ENCODE peak calls at places on chromosomes 16 and 17, in four cellular contexts. N, Z, X and T are unnamed samples.

GRCh38 chr16:77459534-77460412 is 24.9 kb upstream of the ADAMTS18 start:
- DNase-seq in N (no peak), Z (no peak), X (no peak), T (no peak)

GRCh38 chr16:53789159-53789558 is 85.2 kb downstream of the FTO start:
- DNase-seq in N (peak), Z (no peak), X (no peak), T (no peak)

GRCh38 chr17:36723459-36723858 is 122.1 kb downstream of the MRM1 start:
- DNase-seq in N (no peak), Z (no peak), X (no peak), T (no peak)

GRCh38 chr17:14737984-14738651 is 437.2 kb downstream of the HS3ST3B1 start:
- DNase-seq in N (peak), Z (no peak), X (no peak), T (peak)

GRCh38 chr17:37294888-37295287 is 80.9 kb upstream of the C17orf78 start:
- DNase-seq in N (no peak), Z (no peak), X (no peak), T (no peak)

GRCh38 chr16:13733561-13733960 is 186.4 kb upstream of the ERCC4 start:
- DNase-seq in N (no peak), Z (no peak), X (no peak), T (no peak)

GRCh38 chr17:27751166-27751565 is 49.2 kb downstream of the NOS2 start:
- DNase-seq in N (no peak), Z (no peak), X (no peak), T (no peak)

GRCh38 chr17:15265131-15265530 is at the start of gene PMP22:
- DNase-seq in N (no peak), Z (no peak), X (no peak), T (peak)

GRCh38 chr16:69535123-69536050 is 30.4 kb upstream of the NFAT5 start:
- DNase-seq in N (peak), Z (no peak), X (no peak), T (no peak)

GRCh38 chr17:70447588-70447987 is 278.3 kb downstream of the KCNJ2 start:
- DNase-seq in N (no peak), Z (no peak), X (no peak), T (peak)

GRCh38 chr16:23368469-23368868 is 66.4 kb downstream of the SCNN1B start:
- DNase-seq in N (peak), Z (no peak), X (no peak), T (peak)

GRCh38 chr17:47929218-47930000 is 12.0 kb upstream of the PNPO start:
- DNase-seq in N (no peak), Z (no peak), X (no peak), T (no peak)

GRCh38 chr16:54462151-54462651 is 175.6 kb upstream of the IRX3 start:
- DNase-seq in N (no peak), Z (no peak), X (no peak), T (no peak)

GRCh38 chr16:87724490-87725291 is 41.1 kb downstream of the KLHDC4 start:
- DNase-seq in N (peak), Z (no peak), X (no peak), T (no peak)

GRCh38 chr16:11824362-11824761 is 27.0 kb downstream of the RSL1D1 start:
- DNase-seq in N (no peak), Z (no peak), X (no peak), T (no peak)

GRCh38 chr17:29617481-29618271 is 5.0 kb downstream of the CORO6 start:
- DNase-seq in N (no peak), Z (peak), X (peak), T (peak)

GRCh38 chr17:66423436-66423922 is 121.1 kb downstream of the PRKCA start:
- DNase-seq in N (peak), Z (no peak), X (no peak), T (no peak)

GRCh38 chr17:20896153-20896649 is 146.6 kb downstream of the USP22 start:
- DNase-seq in N (no peak), Z (no peak), X (peak), T (no peak)

GRCh38 chr16:29307598-29308507 is 98.7 kb downstream of the NPIPB11 start:
- DNase-seq in N (peak), Z (no peak), X (no peak), T (peak)

GRCh38 chr17:66567234-66568170 is 265.1 kb downstream of the PRKCA start:
- DNase-seq in N (peak), Z (peak), X (peak), T (peak)

GRCh38 chr16:10466861-10467260 is 81.0 kb downstream of the ATF7IP2 start:
- DNase-seq in N (no peak), Z (no peak), X (no peak), T (no peak)

GRCh38 chr17:45969726-45970125 is 29.3 kb upstream of the STH start:
- DNase-seq in N (no peak), Z (no peak), X (no peak), T (no peak)

GRCh38 chr17:21089145-21089544 is 37.6 kb upstream of the DHRS7B start:
- DNase-seq in N (peak), Z (no peak), X (no peak), T (peak)